ENCODE peak calls at places on chromosomes 3 and 15, in ten cellular contexts. X is HCT116; Z is activated CD8-positive, alpha-beta memory T cell treated with anti-CD3 and anti-CD28 coated beads for 1 hour; W is AG10803; L is T-helper 17 cell; B is activated T-helper 1 cell treated with Interleukin-2 at 50 U/mL for 16 hours; T is RPMI7951; F is kidney epithelial cell; O is colonic mucosa; U is tibial nerve. J is an unnamed sample.

GRCh38 chr3:24963762-24964625 is 464.1 kb upstream of the RARB start:
- DNase-seq in X (peak), Z (no peak), W (peak), L (no peak), B (no peak), T (peak), F (no peak), O (no peak), U (no peak), J (no peak)

GRCh38 chr15:47870956-47871625 is 153.8 kb downstream of the SEMA6D start:
- DNase-seq in X (no peak), Z (no peak), W (peak), L (no peak), B (no peak), T (peak), F (no peak), O (no peak), U (no peak), J (no peak)

GRCh38 chr3:71304684-71305083 is 278.8 kb downstream of the FOXP1 start:
- DNase-seq in X (no peak), Z (no peak), W (no peak), L (no peak), B (no peak), T (peak), F (no peak), O (no peak), U (no peak), J (no peak)

GRCh38 chr15:98671060-98672008 is 23.0 kb downstream of the IGF1R start:
- DNase-seq in X (no peak), Z (no peak), W (peak), L (no peak), B (no peak), T (peak), F (no peak), O (no peak), U (no peak), J (no peak)

GRCh38 chr3:104669083-104669482 is 697.6 kb upstream of the ALCAM start:
- DNase-seq in X (no peak), Z (no peak), W (no peak), L (no peak), B (no peak), T (no peak), F (no peak), O (no peak), U (no peak), J (no peak)

GRCh38 chr15:31974855-31975421 is 55.4 kb upstream of the CHRNA7 start:
- DNase-seq in X (no peak), Z (no peak), W (peak), L (peak), B (no peak), T (peak), F (no peak), O (peak), U (no peak), J (no peak)

GRCh38 chr15:91456251-91456718 is 356.2 kb downstream of the SV2B start:
- DNase-seq in X (no peak), Z (no peak), W (peak), L (no peak), B (no peak), T (peak), F (peak), O (no peak), U (no peak), J (no peak)

GRCh38 chr3:193240436-193240849 is 579 bp upstream of the PLAAT1 start:
- DNase-seq in X (no peak), Z (no peak), W (no peak), L (no peak), B (no peak), T (no peak), F (no peak), O (no peak), U (no peak), J (no peak)

GRCh38 chr15:100918034-100918689 is 995 bp upstream of the LRRK1 start:
- DNase-seq in X (peak), Z (peak), W (peak), L (peak), B (peak), T (peak), F (no peak), O (peak), U (peak), J (no peak)

GRCh38 chr3:105598047-105598796 is 231.5 kb downstream of the ALCAM start:
- DNase-seq in X (peak), Z (no peak), W (peak), L (no peak), B (no peak), T (peak), F (peak), O (no peak), U (no peak), J (no peak)

GRCh38 chr3:127772776-127773751 is 49.3 kb downstream of the MGLL start:
- DNase-seq in X (no peak), Z (no peak), W (no peak), L (no peak), B (no peak), T (no peak), F (no peak), O (no peak), U (no peak), J (no peak)

GRCh38 chr15:80695911-80696651 is 971 bp downstream of the ABHD17C start:
- DNase-seq in X (no peak), Z (no peak), W (no peak), L (peak), B (no peak), T (peak), F (no peak), O (peak), U (no peak), J (no peak)

GRCh38 chr15:66842710-66843441 is 140.8 kb downstream of the SMAD6 start:
- DNase-seq in X (no peak), Z (no peak), W (peak), L (no peak), B (no peak), T (peak), F (no peak), O (peak), U (peak), J (no peak)

GRCh38 chr3:13634615-13635014 is 85.7 kb downstream of the FBLN2 start:
- DNase-seq in X (no peak), Z (no peak), W (no peak), L (no peak), B (no peak), T (no peak), F (no peak), O (no peak), U (no peak), J (no peak)

GRCh38 chr15:96068897-96069296 is 261.6 kb upstream of the NR2F2 start:
- DNase-seq in X (no peak), Z (no peak), W (no peak), L (no peak), B (no peak), T (no peak), F (no peak), O (no peak), U (no peak), J (no peak)

GRCh38 chr3:177679568-177680441 is 482.5 kb upstream of the TBL1XR1 start:
- DNase-seq in X (no peak), Z (no peak), W (peak), L (no peak), B (no peak), T (peak), F (no peak), O (no peak), U (peak), J (no peak)

GRCh38 chr3:52099006-52099405 is 42.6 kb upstream of the DUSP7 start:
- DNase-seq in X (no peak), Z (no peak), W (no peak), L (no peak), B (no peak), T (no peak), F (peak), O (no peak), U (no peak), J (no peak)

GRCh38 chr3:106423321-106424225 is 554.8 kb upstream of the CBLB start:
- DNase-seq in X (no peak), Z (no peak), W (peak), L (no peak), B (no peak), T (no peak), F (no peak), O (no peak), U (no peak), J (no peak)

GRCh38 chr3:107938128-107938527 is 152.7 kb downstream of the CD47 start:
- DNase-seq in X (peak), Z (no peak), W (peak), L (no peak), B (no peak), T (peak), F (no peak), O (peak), U (peak), J (no peak)

GRCh38 chr15:100723323-100723801 is 121.0 kb downstream of the ASB7 start:
- DNase-seq in X (peak), Z (no peak), W (no peak), L (no peak), B (no peak), T (peak), F (no peak), O (peak), U (peak), J (no peak)

GRCh38 chr3:195888311-195888761 is 20.0 kb downstream of the TNK2 start:
- DNase-seq in X (no peak), Z (no peak), W (no peak), L (no peak), B (no peak), T (no peak), F (no peak), O (no peak), U (no peak), J (no peak)

GRCh38 chr3:86991482-86991815 is 500 bp upstream of the VGLL3 start:
- DNase-seq in X (no peak), Z (no peak), W (no peak), L (no peak), B (no peak), T (no peak), F (no peak), O (no peak), U (no peak), J (no peak)

J was measured in effector CD8-positive, alpha-beta T cell.